ENCODE peak calls at places on chromosomes 11 and 22, in four cellular contexts. J is mucosa of descending colon, E is hepatocyte, V is AG10803. Y is an unnamed sample.

GRCh38 chr11:14499178-14499559 is 442 bp downstream of the COPB1 start:
- DNase-seq in E (peak; percentile 34), V (peak; percentile 9), J (peak; percentile 65), Y (no peak)

GRCh38 chr22:23029521-23030228 is 40.6 kb upstream of the GNAZ start:
- DNase-seq in J (no peak), V (no peak), E (no peak), Y (no peak)

GRCh38 chr22:37138879-37139561 is 10.7 kb downstream of the IL2RB start:
- DNase-seq in E (no peak), V (no peak), J (no peak), Y (no peak)

GRCh38 chr11:123654566-123655081 is at the start of gene SCN3B:
- DNase-seq in E (peak; percentile 92), J (peak; percentile 69), V (peak; percentile 39), Y (peak; percentile 59)

GRCh38 chr11:102266111-102266510 is 51.2 kb upstream of the BIRC3 start:
- DNase-seq in E (no peak), V (peak; percentile 63), J (no peak), Y (peak; percentile 46)

GRCh38 chr11:86091566-86091965 is 22.7 kb upstream of the PICALM start:
- DNase-seq in J (no peak), V (peak; percentile 95), E (no peak), Y (peak; percentile 94)

GRCh38 chr11:61919841-61920631 is 2.7 kb upstream of the RAB3IL1 start:
- DNase-seq in V (no peak), E (peak; percentile 64), J (no peak), Y (no peak)

GRCh38 chr11:119999220-119999619 is 138.7 kb downstream of the TRIM29 start:
- DNase-seq in V (no peak), J (no peak), E (no peak), Y (no peak)

GRCh38 chr11:2215561-2216399 is 44.2 kb upstream of the TH start:
- DNase-seq in V (no peak), E (no peak), J (no peak), Y (no peak)

GRCh38 chr22:42207918-42208317 is 62.5 kb downstream of the TCF20 start:
- DNase-seq in V (no peak), E (no peak), J (no peak), Y (no peak)

GRCh38 chr22:42945736-42946135 is 69.2 kb downstream of the PACSIN2 start:
- DNase-seq in J (no peak), E (no peak), V (no peak), Y (no peak)

GRCh38 chr11:67504023-67504949 is 877 bp downstream of the PITPNM1 start:
- DNase-seq in J (peak; percentile 43), E (peak; percentile 71), V (no peak), Y (no peak)

GRCh38 chr11:116605543-116605942 is 167.2 kb downstream of the BUD13 start:
- DNase-seq in J (peak; percentile 72), E (peak; percentile 81), V (no peak), Y (peak; percentile 3)

GRCh38 chr22:26967282-26967681 is 309.9 kb downstream of the MIAT start:
- DNase-seq in V (no peak), J (no peak), E (no peak), Y (no peak)
- TF ChIP-seq CTCF in V (no peak), J (no peak), E (no peak), Y (no peak)

DNA sequence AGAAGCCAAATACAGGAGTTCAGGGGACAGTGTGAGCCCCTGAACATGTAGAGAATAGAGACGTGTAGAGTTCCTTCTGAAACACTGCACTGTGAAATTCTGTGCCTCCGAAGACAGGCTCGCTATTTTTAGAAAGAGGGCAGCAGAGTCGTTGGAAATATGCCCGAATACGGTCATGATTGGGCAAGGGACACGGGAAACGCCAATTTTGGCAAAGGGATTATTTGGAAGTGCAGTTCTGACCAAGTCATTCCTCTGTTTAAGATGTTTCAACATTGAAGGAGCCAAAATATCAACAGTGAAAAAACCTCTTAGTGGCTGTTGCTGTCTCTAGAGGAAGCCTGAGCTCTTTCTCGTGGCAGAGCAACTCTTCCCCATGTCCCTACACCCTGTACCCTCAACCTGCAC is 9.5 kb upstream of the CBX6 start:
- DNase-seq in E (no peak), V (peak; percentile 93), J (no peak), Y (peak; percentile 96)
- H3K4me3 ChIP-seq in E (no peak overlapping the region), V (peak overlapping the region; percentile 4), J (no peak overlapping the region), Y (peak overlapping the region; percentile 28)

GRCh38 chr11:62988281-62988680 is 3.5 kb upstream of the SLC22A6 start:
- DNase-seq in E (no peak), J (no peak), V (no peak), Y (no peak)

GRCh38 chr11:62983536-62984199 is 1.1 kb downstream of the SLC22A6 start:
- DNase-seq in J (no peak), E (no peak), V (no peak), Y (no peak)

GRCh38 chr11:62981743-62982142 is 3.0 kb downstream of the SLC22A6 start:
- DNase-seq in J (no peak), E (no peak), V (no peak), Y (no peak)

GRCh38 chr11:62985351-62985750 is 584 bp upstream of the SLC22A6 start:
- DNase-seq in J (no peak), E (no peak), V (no peak), Y (no peak)

DNA sequence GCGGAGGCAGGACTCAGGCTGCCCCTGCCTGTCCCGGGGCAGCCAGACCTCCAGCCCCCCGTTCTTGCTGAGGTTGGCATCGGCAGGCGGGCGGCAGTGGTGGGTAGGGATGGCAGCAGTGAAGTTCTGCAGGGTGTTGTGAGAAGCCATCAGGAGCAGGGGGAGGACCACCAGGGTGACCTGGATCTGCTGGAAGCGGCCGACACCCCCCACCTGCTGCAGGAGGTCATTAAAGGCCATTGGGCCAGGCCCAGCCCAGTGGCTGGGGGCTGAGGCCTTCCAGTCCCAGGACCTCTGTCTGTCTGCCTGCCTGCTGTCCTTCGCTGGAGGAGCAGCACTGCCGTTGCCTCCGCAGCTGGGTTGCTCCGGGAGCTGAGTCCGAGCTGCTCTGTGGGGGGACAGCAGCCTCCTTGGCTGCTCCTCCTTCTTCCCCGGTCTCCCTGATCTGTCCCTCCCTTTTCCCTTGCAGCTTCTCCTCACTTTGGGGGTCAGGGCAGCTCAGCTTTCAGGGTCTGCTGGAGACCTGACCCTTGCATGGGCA is at the start of gene SLC22A6:
- DNase-seq in V (no peak), E (no peak), J (no peak), Y (no peak)
- TF ChIP-seq CTCF in V (no peak), E (no peak), J (no peak), Y (no peak)

GRCh38 chr11:31512117-31512516 is 2.5 kb downstream of the ELP4 start:
- DNase-seq in J (no peak), E (no peak), V (no peak), Y (no peak)

GRCh38 chr11:31509412-31510345 is at the start of the genes ELP4 and IMMP1L:
- DNase-seq in E (peak; percentile 97), V (peak; percentile 94), J (peak; percentile 98), Y (peak; percentile 96)

GRCh38 chr11:31509017-31509411 is 408 bp downstream of the IMMP1L start:
- DNase-seq in V (no peak), E (peak; percentile 13), J (peak; percentile 29), Y (no peak)
- H3K4me3 ChIP-seq in V (peak overlapping the region; percentile 99), E (peak overlapping the region; percentile 46), J (peak overlapping the region; percentile 51), Y (peak overlapping the region; percentile 99)

GRCh38 chr11:75350743-75351540 is 519 bp downstream of the ARRB1 start:
- DNase-seq in J (peak; percentile 60), E (no peak), V (peak; percentile 46), Y (peak; percentile 40)
- TF ChIP-seq CTCF in J (no peak), E (no peak), V (no peak), Y (peak; percentile 31)

GRCh38 chr11:74138572-74138971 is 32.2 kb downstream of the C2CD3 start:
- DNase-seq in J (peak; percentile 36), V (peak; percentile 96), E (peak; percentile 76), Y (peak; percentile 94)

GRCh38 chr11:74139151-74139918 is 31.5 kb downstream of the C2CD3 start:
- DNase-seq in E (no peak), V (peak; percentile 46), J (no peak), Y (no peak)

GRCh38 chr11:74135516-74135840 is 35.3 kb downstream of the C2CD3 start:
- DNase-seq in E (no peak), J (no peak), V (no peak), Y (no peak)

GRCh38 chr11:74134661-74135515 is 35.9 kb downstream of the C2CD3 start:
- DNase-seq in V (no peak), J (no peak), E (no peak), Y (no peak)

GRCh38 chr11:74138021-74138420 is 32.8 kb downstream of the C2CD3 start:
- DNase-seq in E (no peak), V (no peak), J (no peak), Y (no peak)
- H3K4me3 ChIP-seq in E (no peak overlapping the region), V (no peak overlapping the region), J (no peak overlapping the region), Y (no peak overlapping the region)

Y was measured in fibroblast of the aortic adventitia.